ENCODE peak calls at places on chromosomes 5 and 9, in eight cellular contexts. N is K562, B is ascending aorta, C is iPS DF 6.9, W is GM12865, X is colonic mucosa, A is tibial artery, Z is kidney epithelial cell. F is an unnamed sample.
A peak's percentile ranks its signal among the peaks of the same experiment; 100 is the strongest.

GRCh38 chr9:127283917-127284316 is 19.3 kb downstream of the GARNL3 start:
- DNase-seq in N (no peak), B (no peak), C (no peak), W (peak; percentile 47), X (peak; percentile 21), A (no peak), Z (peak; percentile 9), F (no peak)

GRCh38 chr5:368162-369084 is 46.9 kb downstream of the AHRR start:
- DNase-seq in N (no peak), B (peak; percentile 50), C (no peak), W (peak; percentile 90), X (peak; percentile 18), A (peak; percentile 56), Z (no peak), F (peak; percentile 73)

GRCh38 chr5:169415351-169415750 is 114.4 kb upstream of the SLIT3 start:
- DNase-seq in N (no peak), B (no peak), C (no peak), W (no peak), X (no peak), A (no peak), Z (no peak), F (no peak)

GRCh38 chr9:9337129-9337528 is 1275.7 kb downstream of the PTPRD start:
- DNase-seq in N (no peak), B (no peak), C (no peak), W (no peak), X (no peak), A (no peak), Z (no peak), F (no peak)

GRCh38 chr5:134132372-134133212 is 18.1 kb downstream of the TCF7 start:
- DNase-seq in N (no peak), B (no peak), C (no peak), W (peak; percentile 96), X (no peak), A (peak; percentile 56), Z (no peak), F (peak; percentile 92)

GRCh38 chr9:87194471-87194870 is 247.2 kb upstream of the GAS1 start:
- DNase-seq in N (no peak), B (no peak), C (no peak), W (no peak), X (no peak), A (no peak), Z (peak; percentile 95), F (no peak)

GRCh38 chr5:177980776-177981175 is 15.3 kb downstream of the PROP1 start:
- DNase-seq in N (no peak), B (no peak), C (no peak), W (no peak), X (no peak), A (no peak), Z (no peak), F (no peak)

GRCh38 chr5:89729623-89730390 is 679.7 kb downstream of the CETN3 start:
- DNase-seq in N (no peak), B (no peak), C (no peak), W (peak; percentile 31), X (no peak), A (no peak), Z (no peak), F (peak; percentile 34)

GRCh38 chr9:125524522-125524921 is 182.5 kb downstream of the MAPKAP1 start:
- DNase-seq in N (no peak), B (no peak), C (peak; percentile 73), W (no peak), X (no peak), A (no peak), Z (no peak), F (no peak)

DNA sequence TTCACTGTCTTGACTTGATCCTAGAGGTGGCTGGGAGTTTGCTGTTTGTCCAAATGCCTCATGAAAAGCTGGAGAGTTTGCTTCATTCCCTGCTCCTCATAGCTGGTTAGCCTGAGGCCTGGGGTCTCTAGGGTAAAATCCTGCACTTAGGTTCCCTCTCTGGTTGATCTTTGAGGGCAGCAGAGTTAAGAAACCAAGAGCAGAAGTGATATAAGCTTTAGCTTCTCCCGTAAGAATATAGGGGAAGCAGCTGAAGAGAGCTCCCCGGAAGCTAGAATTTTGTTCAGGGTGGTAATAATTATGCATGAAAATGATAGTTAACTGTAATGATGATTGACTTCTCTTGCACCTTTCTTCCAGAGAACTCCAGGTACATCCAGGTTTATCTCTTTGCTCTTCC is 1.4 kb downstream of the FAM53C start:
- DNase-seq in N (no peak), B (no peak), C (no peak), W (no peak), X (no peak), A (no peak), Z (no peak), F (no peak)
- H3K4me3 ChIP-seq in N (peak overlapping the region; percentile 63), B (peak overlapping the region; percentile 87), C (peak overlapping the region; percentile 70), W (peak overlapping the region; percentile 90), X (peak overlapping the region; percentile 88), A (peak overlapping the region; percentile 97), Z (peak overlapping the region; percentile 79), F (peak overlapping the region; percentile 90)

GRCh38 chr5:176416965-176417364 is 626 bp upstream of the CLTB start:
- DNase-seq in N (no peak), B (peak; percentile 71), C (no peak), W (no peak), X (no peak), A (peak; percentile 62), Z (no peak), F (no peak)
- H3K4me3 ChIP-seq in N (no peak overlapping the region), B (peak overlapping the region; percentile 64), C (no peak overlapping the region), W (peak overlapping the region; percentile 63), X (peak overlapping the region; percentile 6), A (peak overlapping the region; percentile 88), Z (peak overlapping the region; percentile 19), F (peak overlapping the region; percentile 30)

GRCh38 chr9:96027271-96028131 is 152.0 kb downstream of the ERCC6L2 start:
- DNase-seq in N (no peak), B (no peak), C (no peak), W (no peak), X (no peak), A (no peak), Z (no peak), F (no peak)
- H3K4me3 ChIP-seq in N (no peak overlapping the region), B (peak overlapping the region; percentile 60), C (peak overlapping the region; percentile 30), W (no peak overlapping the region), X (peak overlapping the region; percentile 15), A (peak overlapping the region; percentile 65), Z (peak overlapping the region; percentile 3), F (no peak overlapping the region)

GRCh38 chr5:150082364-150082763 is 4.0 kb downstream of the CSF1R start:
- DNase-seq in N (no peak), B (peak; percentile 54), C (no peak), W (no peak), X (peak; percentile 11), A (no peak), Z (no peak), F (no peak)

GRCh38 chr5:150082889-150083288 is 3.5 kb downstream of the CSF1R start:
- DNase-seq in N (no peak), B (peak; percentile 59), C (no peak), W (no peak), X (peak; percentile 16), A (no peak), Z (no peak), F (no peak)

GRCh38 chr5:150085191-150085912 is 1.0 kb downstream of the CSF1R start:
- DNase-seq in N (no peak), B (peak; percentile 27), C (no peak), W (no peak), X (peak; percentile 12), A (no peak), Z (no peak), F (no peak)

GRCh38 chr5:150081541-150082283 is 4.6 kb downstream of the CSF1R start:
- DNase-seq in N (no peak), B (peak; percentile 77), C (no peak), W (peak; percentile 54), X (peak; percentile 34), A (peak; percentile 84), Z (no peak), F (no peak)

DNA sequence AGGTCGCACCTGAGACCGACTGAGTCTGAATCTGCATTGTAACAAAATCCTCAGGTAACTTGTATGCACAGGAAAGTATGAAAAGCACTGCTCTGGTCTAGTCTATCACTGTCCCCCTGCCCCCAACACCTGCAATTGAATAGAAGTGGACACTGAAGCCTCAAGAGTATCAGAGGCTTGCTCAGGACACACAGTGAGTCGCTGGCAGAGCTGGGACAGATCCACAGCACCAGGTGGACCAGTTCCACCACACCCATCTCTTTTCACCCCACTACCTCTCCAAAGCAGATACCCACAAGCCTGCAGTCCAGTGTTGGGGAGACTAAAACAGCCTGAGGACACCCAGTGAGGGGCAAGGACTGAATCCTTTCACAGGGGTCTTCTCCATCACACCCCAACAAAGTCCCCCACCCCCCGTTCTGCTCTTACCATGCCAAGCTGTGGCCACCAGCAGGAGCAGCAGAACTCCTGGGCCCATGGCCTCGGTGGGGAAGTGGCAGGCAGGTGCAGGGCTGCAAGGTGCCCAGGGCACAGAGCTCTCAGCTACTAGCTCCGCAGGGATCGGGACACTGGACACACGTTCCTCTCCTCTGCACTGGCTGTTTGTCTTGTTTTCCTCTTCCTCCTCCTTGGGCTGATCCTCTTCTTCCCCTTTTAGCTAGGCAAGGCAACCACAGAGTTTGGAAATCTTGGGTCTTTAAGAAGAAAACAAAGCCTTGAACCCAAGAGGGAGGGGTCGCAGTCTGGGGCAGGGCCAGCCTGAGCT is at the start of gene CSF1R:
- DNase-seq in N (no peak), B (peak; percentile 62), C (no peak), W (no peak), X (no peak), A (no peak), Z (no peak), F (no peak)
- H3K4me3 ChIP-seq in N (no peak within 1 kb of the TSS), B (no peak within 1 kb of the TSS), C (no peak within 1 kb of the TSS), W (no peak within 1 kb of the TSS), X (peak within 1 kb of the TSS; percentile 11), A (peak within 1 kb of the TSS; percentile 39), Z (no peak within 1 kb of the TSS), F (no peak within 1 kb of the TSS)

DNA sequence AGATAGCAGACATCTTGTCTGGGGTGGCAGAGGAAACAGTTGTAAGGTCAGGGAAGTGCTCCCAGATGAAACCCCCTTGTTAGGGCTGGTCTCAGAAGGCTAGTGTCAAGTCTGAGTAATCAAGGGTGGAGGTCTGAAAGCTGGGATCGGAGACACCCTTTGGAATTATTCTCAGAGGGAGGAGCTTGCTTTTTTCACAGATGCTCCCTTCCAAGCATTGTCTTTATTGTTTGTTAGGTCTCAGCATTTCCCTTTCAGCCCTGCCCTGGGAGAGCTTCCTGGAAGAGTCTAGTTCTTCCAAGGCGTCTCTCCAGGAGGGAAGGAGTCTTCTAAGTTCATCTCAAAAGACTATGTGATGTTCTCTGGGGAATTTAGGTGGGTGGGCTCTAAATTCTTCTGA is 3.2 kb downstream of the TEK start:
- DNase-seq in N (no peak), B (no peak), C (no peak), W (no peak), X (no peak), A (no peak), Z (no peak), F (no peak)
- H3K4me3 ChIP-seq in N (no peak overlapping the region), B (no peak overlapping the region), C (no peak overlapping the region), W (no peak overlapping the region), X (no peak overlapping the region), A (no peak overlapping the region), Z (no peak overlapping the region), F (no peak overlapping the region)

DNA sequence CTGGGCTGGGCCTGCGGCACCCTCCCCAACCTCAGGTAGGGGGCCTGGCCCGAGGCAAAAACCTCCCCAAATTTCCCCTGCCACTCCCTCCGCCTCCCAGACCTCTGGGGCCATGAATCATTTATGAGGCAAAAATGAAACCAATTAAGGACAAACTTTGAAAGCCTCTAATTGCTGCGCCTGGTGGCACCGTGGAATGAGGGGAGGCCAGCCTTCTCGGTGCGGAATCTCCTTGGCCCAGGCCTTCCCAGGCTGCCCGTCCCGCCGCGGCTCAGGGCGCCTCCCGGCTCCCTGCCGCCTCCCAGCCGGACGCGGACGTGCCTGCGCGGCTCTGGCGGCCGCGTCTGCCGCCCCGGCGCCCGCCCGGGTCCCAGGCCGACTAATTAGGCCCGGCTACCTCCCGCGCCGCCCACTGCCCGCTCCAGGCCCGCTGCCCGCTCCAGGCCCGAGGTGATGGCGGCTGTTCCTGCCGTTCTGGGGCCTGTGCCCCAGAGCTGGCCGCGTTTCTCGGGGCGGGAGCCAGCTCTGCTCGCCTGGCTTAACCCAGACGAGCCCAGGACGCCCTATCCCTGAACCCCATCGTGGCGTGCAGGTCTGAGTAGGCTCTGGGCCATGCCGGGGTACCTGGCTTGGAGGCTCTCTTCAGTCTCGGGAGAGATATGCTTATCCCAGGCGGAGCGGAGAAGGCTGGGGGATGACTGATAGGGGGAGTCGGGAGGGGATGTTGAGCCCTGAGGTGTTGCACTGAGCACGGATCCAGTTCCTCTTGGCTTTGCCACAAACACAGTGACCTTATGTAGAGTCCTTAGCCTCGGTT is 20.1 kb downstream of the CXXC5 start:
- DNase-seq in N (peak; percentile 57), B (no peak), C (no peak), W (peak; percentile 58), X (no peak), A (no peak), Z (no peak), F (no peak)
- H3K4me3 ChIP-seq in N (peak overlapping the region; percentile 39), B (peak overlapping the region; percentile 51), C (no peak overlapping the region), W (peak overlapping the region; percentile 78), X (peak overlapping the region; percentile 37), A (peak overlapping the region; percentile 57), Z (no peak overlapping the region), F (peak overlapping the region; percentile 84)